ENCODE peak calls at places on chromosomes 13 and 19, in five cellular contexts. Y is nephron progenitor cell; R is NCI-H1436; W is H9; G is naive thymus-derived CD4-positive, alpha-beta T cell. J is an unnamed sample.

GRCh38 chr13:39788097-39788496 is 132.6 kb downstream of the COG6 start:
- DNase-seq in Y (no peak), R (no peak), W (peak; percentile 39), G (no peak), J (no peak)

GRCh38 chr13:24161980-24162517 is 1.5 kb downstream of the SPATA13 start:
- DNase-seq in Y (no peak), R (no peak), W (no peak), G (no peak), J (no peak)

GRCh38 chr13:98570929-98571372 is 6.0 kb downstream of the STK24 start:
- DNase-seq in Y (no peak), R (no peak), W (no peak), G (no peak), J (no peak)

GRCh38 chr13:29499766-29500165 is 95.7 kb downstream of the SLC7A1 start:
- DNase-seq in Y (no peak), R (no peak), W (no peak), G (no peak), J (no peak)

GRCh38 chr19:44737238-44738160 is 11.0 kb upstream of the BCL3 start:
- DNase-seq in Y (no peak), R (no peak), W (peak; percentile 33), G (no peak), J (no peak)

GRCh38 chr13:97875911-97876310 is 77.6 kb upstream of the IPO5 start:
- DNase-seq in Y (no peak), R (no peak), W (no peak), G (no peak), J (no peak)

GRCh38 chr19:11050323-11051114 is 38.7 kb upstream of the LDLR start:
- DNase-seq in Y (no peak), R (no peak), W (no peak), G (no peak), J (no peak)

GRCh38 chr19:43774103-43774939 is 6.5 kb downstream of the KCNN4 start:
- DNase-seq in Y (peak; percentile 86), R (no peak), W (peak; percentile 87), G (no peak), J (peak; percentile 92)

GRCh38 chr19:14577885-14578427 is 4.9 kb upstream of the CLEC17A start:
- DNase-seq in Y (no peak), R (no peak), W (peak; percentile 69), G (no peak), J (no peak)